ENCODE peak calls at places on chromosomes 6 and 20, in seven cellular contexts. R is right atrium auricular region; Y is CD8-positive, alpha-beta T cell; M is CD4-positive, alpha-beta T cell; U is K562; A is cardiac fibroblast; H is Calu3. W is an unnamed sample.

GRCh38 chr6:27295301-27296079 is 16.6 kb downstream of the POM121L2 start:
- DNase-seq in R (no peak), Y (no peak), M (no peak), U (peak), A (peak), H (peak), W (no peak)

GRCh38 chr20:36792422-36792821 is 18.9 kb upstream of the DSN1 start:
- DNase-seq in R (no peak), Y (no peak), M (no peak), U (peak), A (peak), H (peak), W (no peak)

GRCh38 chr6:27374824-27375612 is 13.5 kb upstream of the ZNF391 start:
- DNase-seq in R (peak), Y (peak), M (peak), U (peak), A (peak), H (peak), W (no peak)

GRCh38 chr20:60131375-60131774 is 173.2 kb downstream of the CDH26 start:
- DNase-seq in R (no peak), Y (no peak), M (no peak), U (no peak), A (no peak), H (no peak), W (no peak)

GRCh38 chr6:84773431-84774173 is 9.2 kb upstream of the TBX18 start:
- DNase-seq in R (no peak), Y (no peak), M (no peak), U (peak), A (peak), H (peak), W (no peak)

GRCh38 chr20:22768779-22769178 is 184.4 kb upstream of the FOXA2 start:
- DNase-seq in R (no peak), Y (no peak), M (no peak), U (no peak), A (peak), H (no peak), W (no peak)

GRCh38 chr20:47493175-47493953 is 8.3 kb upstream of the NCOA3 start:
- DNase-seq in R (peak), Y (peak), M (peak), U (peak), A (peak), H (peak), W (no peak)

GRCh38 chr6:130624046-130624445 is 203.2 kb upstream of the SMLR1 start:
- DNase-seq in R (no peak), Y (no peak), M (no peak), U (no peak), A (peak), H (no peak), W (no peak)

GRCh38 chr20:15179426-15180190 is 842.2 kb upstream of the FLRT3 start:
- DNase-seq in R (no peak), Y (no peak), M (no peak), U (no peak), A (no peak), H (no peak), W (no peak)

GRCh38 chr6:87078983-87079616 is 15.8 kb downstream of the CGA start:
- DNase-seq in R (peak), Y (peak), M (peak), U (peak), A (peak), H (peak), W (peak)

GRCh38 chr6:57048577-57048976 is 2.1 kb downstream of the KIAA1586 start:
- DNase-seq in R (no peak), Y (no peak), M (no peak), U (peak), A (peak), H (no peak), W (no peak)

GRCh38 chr6:64895945-64896344 is 811.1 kb downstream of the EYS start:
- DNase-seq in R (no peak), Y (no peak), M (no peak), U (no peak), A (no peak), H (no peak), W (no peak)

GRCh38 chr20:50654899-50655298 is 36.4 kb downstream of the RIPOR3 start:
- DNase-seq in R (no peak), Y (no peak), M (no peak), U (no peak), A (peak), H (no peak), W (no peak)

GRCh38 chr6:119333707-119334295 is 15.8 kb downstream of the MAN1A1 start:
- DNase-seq in R (no peak), Y (no peak), M (no peak), U (no peak), A (no peak), H (no peak), W (no peak)

GRCh38 chr20:23627501-23627900 is 10.3 kb downstream of the CST3 start:
- DNase-seq in R (no peak), Y (no peak), M (no peak), U (no peak), A (no peak), H (no peak), W (no peak)

GRCh38 chr6:161137839-161138544 is 135.9 kb downstream of the AGPAT4 start:
- DNase-seq in R (peak), Y (no peak), M (no peak), U (no peak), A (no peak), H (no peak), W (no peak)

GRCh38 chr6:89984926-89985743 is 90.9 kb downstream of the GJA10 start:
- DNase-seq in R (peak), Y (no peak), M (no peak), U (peak), A (peak), H (peak), W (no peak)

GRCh38 chr20:41392871-41393704 is 26.5 kb upstream of the EMILIN3 start:
- DNase-seq in R (peak), Y (no peak), M (no peak), U (no peak), A (no peak), H (no peak), W (no peak)

GRCh38 chr20:41393705-41394066 is 27.1 kb upstream of the EMILIN3 start:
- DNase-seq in R (no peak), Y (no peak), M (no peak), U (no peak), A (no peak), H (no peak), W (no peak)

GRCh38 chr20:41394081-41394480 is 27.5 kb upstream of the EMILIN3 start:
- DNase-seq in R (no peak), Y (no peak), M (no peak), U (no peak), A (no peak), H (no peak), W (no peak)

GRCh38 chr20:41395669-41396664 is 29.3 kb upstream of the EMILIN3 start:
- DNase-seq in R (no peak), Y (no peak), M (no peak), U (peak), A (no peak), H (no peak), W (no peak)

GRCh38 chr20:41394931-41395668 is 28.5 kb upstream of the EMILIN3 start:
- DNase-seq in R (peak), Y (no peak), M (no peak), U (no peak), A (no peak), H (no peak), W (no peak)
- TF ChIP-seq CTCF in R (no peak), Y (no peak), M (no peak), U (no peak), A (no peak), H (no peak), W (no peak)

DNA sequence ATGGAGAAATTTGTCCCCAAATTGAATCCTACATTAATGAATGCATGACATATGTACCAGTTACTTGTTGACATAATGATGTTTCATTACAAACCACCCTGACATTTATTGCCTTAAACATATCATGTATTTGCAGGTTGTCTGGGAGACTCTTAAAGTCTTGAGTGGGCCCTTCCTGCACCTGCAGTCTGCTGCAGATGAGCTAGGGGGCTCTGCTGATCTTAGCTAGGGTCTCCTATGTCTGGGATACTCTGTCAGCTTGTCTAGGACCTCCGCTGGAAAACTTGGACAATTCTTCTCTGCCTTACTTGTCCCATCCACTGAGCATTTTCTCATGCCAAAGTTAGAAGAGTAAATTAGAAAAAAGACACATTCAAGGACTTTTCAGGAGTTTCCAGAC is 581.6 kb downstream of the HAO1 start:
- DNase-seq in R (no peak), Y (no peak), M (no peak), U (no peak), A (no peak), H (no peak), W (no peak)
- TF ChIP-seq CTCF in R (no peak), Y (no peak), M (no peak), U (no peak), A (no peak), H (no peak), W (peak)

GRCh38 chr20:48747840-48748416 is 79.9 kb downstream of the PREX1 start:
- DNase-seq in R (no peak), Y (no peak), M (no peak), U (no peak), A (no peak), H (no peak), W (no peak)
- TF ChIP-seq CTCF in R (no peak), Y (no peak), M (no peak), U (no peak), A (no peak), H (no peak), W (no peak)

DNA sequence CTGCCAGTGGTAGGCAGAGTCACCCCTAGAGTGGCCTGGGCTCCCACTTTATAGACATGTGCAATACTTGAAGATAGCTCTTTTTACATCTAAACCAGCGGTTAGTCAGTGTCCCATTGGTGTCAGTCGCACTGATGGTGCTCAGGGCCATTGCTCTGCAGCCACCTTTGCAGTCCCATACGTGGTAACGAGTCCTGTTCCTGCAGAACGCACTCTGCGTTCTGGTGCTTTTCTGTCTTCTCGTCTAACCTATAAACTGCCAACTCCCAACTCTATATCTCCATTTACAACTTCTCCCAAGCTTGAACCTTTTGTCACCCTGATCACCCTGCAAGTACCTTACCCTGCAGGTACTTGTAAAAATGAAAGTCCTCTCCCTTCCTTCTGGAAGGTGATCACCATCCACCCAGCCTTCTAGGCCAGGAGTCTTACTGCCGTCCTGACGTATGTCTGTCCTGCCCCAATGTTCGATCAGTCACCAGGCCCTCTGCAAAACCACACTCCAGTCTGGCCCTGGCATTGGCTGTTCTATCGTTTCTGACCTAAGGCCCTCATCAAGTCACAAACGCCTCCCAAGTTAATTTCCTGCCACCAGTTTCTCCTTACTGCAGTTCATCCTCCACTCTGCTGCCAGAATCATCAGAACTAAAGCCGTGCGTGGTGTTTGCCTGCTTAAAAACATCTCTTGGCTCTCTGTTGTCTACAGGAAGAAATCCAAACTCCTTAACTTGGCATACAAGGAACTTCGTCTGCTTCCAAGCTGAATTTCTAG is 7.9 kb downstream of the RREB1 start:
- DNase-seq in R (no peak), Y (no peak), M (no peak), U (no peak), A (no peak), H (no peak), W (no peak)
- TF ChIP-seq CTCF in R (no peak), Y (no peak), M (no peak), U (no peak), A (no peak), H (no peak), W (no peak)

GRCh38 chr6:20696676-20697075 is 162.4 kb downstream of the CDKAL1 start:
- DNase-seq in R (no peak), Y (no peak), M (no peak), U (no peak), A (peak), H (no peak), W (no peak)
- TF ChIP-seq CTCF in R (no peak), Y (no peak), M (no peak), U (no peak), A (no peak), H (no peak), W (no peak)

DNA sequence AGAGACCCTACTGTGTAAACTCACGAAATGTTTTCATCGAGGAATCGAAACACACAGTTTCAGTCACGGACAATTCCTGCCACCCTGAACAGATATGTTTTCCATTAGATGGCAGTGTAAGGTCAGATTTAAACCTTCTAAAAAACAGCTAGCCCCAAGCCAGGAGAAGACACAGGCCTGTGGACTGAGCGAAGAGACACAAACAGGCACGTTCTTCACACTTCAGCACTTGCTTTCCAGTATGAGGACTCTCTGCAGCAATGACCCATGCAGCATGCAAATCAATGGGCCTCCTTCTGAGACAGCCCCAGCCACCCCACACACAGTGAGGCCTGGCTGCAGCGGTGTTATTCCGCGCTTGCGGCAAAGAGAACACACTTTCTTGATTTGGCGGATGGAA is 31.9 kb downstream of the HUS1B start:
- DNase-seq in R (no peak), Y (no peak), M (no peak), U (peak), A (peak), H (no peak), W (no peak)
- TF ChIP-seq CTCF in R (no peak), Y (no peak), M (no peak), U (no peak), A (no peak), H (no peak), W (peak)

DNA sequence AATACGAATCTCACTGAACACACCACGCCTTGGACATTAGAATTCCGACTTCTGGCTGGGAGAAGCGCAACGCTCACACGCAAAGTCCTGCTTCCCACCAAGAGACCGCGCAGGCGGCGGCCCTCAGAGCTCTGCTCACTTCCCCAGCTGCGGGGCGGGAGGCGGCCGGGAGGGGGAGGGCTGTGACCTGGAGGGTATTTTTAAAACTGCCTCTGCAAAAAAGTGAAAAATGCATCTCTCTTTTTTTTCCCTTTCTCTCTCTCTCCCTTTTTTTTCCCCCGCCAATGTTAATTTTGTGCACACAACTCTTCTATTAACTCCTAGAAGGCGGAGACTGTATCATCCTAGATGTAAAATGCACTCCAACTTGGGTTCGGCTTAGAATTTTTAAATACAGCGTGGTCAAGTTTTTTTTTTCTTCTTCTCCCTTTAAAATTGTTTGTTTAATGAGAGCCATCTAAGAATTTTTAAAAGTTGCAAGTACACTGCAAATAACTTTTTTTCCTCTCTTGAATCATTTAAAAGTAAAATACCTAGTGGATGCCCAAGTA is 66.4 kb downstream of the STX11 start:
- DNase-seq in R (no peak), Y (no peak), M (no peak), U (no peak), A (no peak), H (no peak), W (no peak)
- TF ChIP-seq CTCF in R (no peak), Y (no peak), M (no peak), U (peak), A (peak), H (no peak), W (no peak)

GRCh38 chr6:137868721-137869631 is 1.9 kb downstream of the TNFAIP3 start:
- DNase-seq in R (no peak), Y (no peak), M (no peak), U (no peak), A (peak), H (no peak), W (no peak)
- TF ChIP-seq CTCF in R (no peak), Y (peak), M (no peak), U (no peak), A (peak), H (no peak), W (no peak)

DNA sequence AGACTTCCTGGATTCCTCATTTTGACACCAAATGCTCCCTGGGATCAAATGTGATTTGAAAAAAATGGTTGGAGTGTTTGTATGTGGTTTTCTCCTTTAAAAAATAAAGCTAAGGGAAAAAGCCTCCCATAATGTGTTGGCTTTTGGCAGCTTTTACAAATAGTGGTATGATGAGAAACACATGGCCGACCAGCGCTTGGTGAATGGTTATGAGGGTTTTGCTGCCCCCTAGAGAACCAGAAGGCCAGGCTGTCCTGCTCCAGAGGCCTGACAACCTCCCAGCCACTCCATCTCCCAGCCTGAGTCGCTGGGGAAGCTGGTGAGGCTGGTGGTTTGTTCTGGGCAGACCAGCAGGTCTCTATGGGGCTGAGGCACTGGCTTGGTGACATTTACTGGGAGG is 69.3 kb downstream of the CLIC5 start:
- DNase-seq in R (no peak), Y (no peak), M (no peak), U (peak), A (peak), H (no peak), W (no peak)
- TF ChIP-seq CTCF in R (no peak), Y (no peak), M (no peak), U (peak), A (peak), H (no peak), W (peak)

GRCh38 chr20:61185841-61186601 is 66.0 kb upstream of the CDH4 start:
- DNase-seq in R (no peak), Y (no peak), M (no peak), U (no peak), A (peak), H (peak), W (no peak)
- TF ChIP-seq CTCF in R (no peak), Y (no peak), M (no peak), U (no peak), A (peak), H (no peak), W (no peak)

W was measured in type B pancreatic cell.